ENCODE peak calls at places on chromosomes 6 and 20, in eight cellular contexts. F, Z, M, W, R, U, E and A are unnamed samples.

GRCh38 chr6:107732461-107732860 is 91.7 kb downstream of the SCML4 start:
- DNase-seq in F (no peak), Z (no peak), M (no peak), W (no peak), R (no peak), U (no peak), E (no peak), A (no peak)

GRCh38 chr6:81562169-81562568 is 190.3 kb downstream of the TENT5A start:
- DNase-seq in F (no peak), Z (peak), M (no peak), W (peak), R (peak), U (no peak), E (no peak), A (no peak)

GRCh38 chr20:63502671-63503172 is 3.8 kb upstream of the EEF1A2 start:
- DNase-seq in F (no peak), Z (no peak), M (no peak), W (no peak), R (no peak), U (no peak), E (no peak), A (no peak)

GRCh38 chr6:91057689-91058088 is 470.8 kb upstream of the MAP3K7 start:
- DNase-seq in F (no peak), Z (no peak), M (no peak), W (no peak), R (no peak), U (no peak), E (no peak), A (no peak)

GRCh38 chr20:15594296-15594695 is 979.0 kb downstream of the KIF16B start:
- DNase-seq in F (no peak), Z (no peak), M (no peak), W (peak), R (no peak), U (no peak), E (no peak), A (no peak)

GRCh38 chr20:4192378-4193048 is 177.2 kb upstream of the RNF24 start:
- DNase-seq in F (no peak), Z (no peak), M (no peak), W (peak), R (no peak), U (no peak), E (no peak), A (no peak)

GRCh38 chr20:8172191-8172590 is 40.1 kb downstream of the PLCB1 start:
- DNase-seq in F (no peak), Z (no peak), M (no peak), W (no peak), R (no peak), U (no peak), E (no peak), A (no peak)

GRCh38 chr6:92688328-92688727 is 731.0 kb downstream of the EPHA7 start:
- DNase-seq in F (no peak), Z (no peak), M (no peak), W (no peak), R (no peak), U (no peak), E (no peak), A (no peak)

GRCh38 chr6:137051790-137052472 is 7.2 kb upstream of the IL20RA start:
- DNase-seq in F (no peak), Z (no peak), M (no peak), W (peak), R (peak), U (no peak), E (no peak), A (no peak)

GRCh38 chr6:30889921-30890645 is 5.8 kb downstream of the DDR1 start:
- DNase-seq in F (no peak), Z (no peak), M (no peak), W (peak), R (peak), U (no peak), E (no peak), A (no peak)

GRCh38 chr6:153944197-153944596 is 94.8 kb upstream of the OPRM1 start:
- DNase-seq in F (no peak), Z (no peak), M (no peak), W (no peak), R (no peak), U (no peak), E (no peak), A (no peak)